ENCODE peak calls at places on chromosomes 2 and 18, in four cellular contexts. I, L, U and V are unnamed samples.

GRCh38 chr2:85598594-85599340 is 3.2 kb downstream of the RNF181 start:
- DNase-seq in I (no peak), U (no peak), L (no peak), V (no peak)

GRCh38 chr2:46471-47345 is at the start of gene FAM110C:
- DNase-seq in U (peak; percentile 78), I (peak; percentile 93), L (peak; percentile 49), V (peak; percentile 48)

GRCh38 chr2:134410831-134411231 is 157.0 kb downstream of the MGAT5 start:
- DNase-seq in I (peak; percentile 18), U (no peak), L (no peak), V (no peak)

GRCh38 chr2:143284087-143284675 is 155.0 kb downstream of the ARHGAP15 start:
- DNase-seq in L (no peak), U (peak; percentile 32), I (no peak), V (no peak)

GRCh38 chr2:189252991-189253680 is 73.6 kb upstream of the COL5A2 start:
- DNase-seq in I (peak; percentile 12), L (no peak), U (no peak), V (no peak)

GRCh38 chr2:12261993-12262680 is 454.6 kb upstream of the TRIB2 start:
- DNase-seq in L (no peak), I (no peak), U (no peak), V (no peak)

GRCh38 chr2:195899226-195899625 is 169.4 kb downstream of the DNAH7 start:
- DNase-seq in U (no peak), L (no peak), I (no peak), V (no peak)

GRCh38 chr18:37322497-37323035 is 243.0 kb downstream of the CELF4 start:
- DNase-seq in U (no peak), I (peak; percentile 17), L (no peak), V (no peak)

GRCh38 chr2:109285244-109285651 is 156.2 kb downstream of the SH3RF3 start:
- DNase-seq in U (no peak), I (no peak), L (no peak), V (no peak)

GRCh38 chr2:241213036-241213435 is 24.6 kb downstream of the ANO7 start:
- DNase-seq in I (no peak), U (no peak), L (no peak), V (no peak)

GRCh38 chr2:39024833-39025232 is 96.0 kb downstream of the SOS1 start:
- DNase-seq in I (no peak), U (no peak), L (no peak), V (no peak)

GRCh38 chr18:26464128-26465011 is 84.0 kb downstream of the KCTD1 start:
- DNase-seq in L (no peak), I (no peak), U (no peak), V (no peak)

GRCh38 chr2:73832905-73833304 is 4.1 kb downstream of the STAMBP start:
- DNase-seq in L (no peak), I (no peak), U (no peak), V (no peak)

GRCh38 chr2:191927991-191928390 is 81.1 kb upstream of the CAVIN2 start:
- DNase-seq in L (no peak), I (no peak), U (no peak), V (no peak)

GRCh38 chr2:147311058-147311429 is 533.8 kb upstream of the ACVR2A start:
- DNase-seq in U (no peak), I (peak; percentile 57), L (no peak), V (no peak)

GRCh38 chr18:76121049-76121448 is 374.0 kb downstream of the ZNF516 start:
- DNase-seq in I (no peak), L (no peak), U (no peak), V (no peak)

GRCh38 chr18:74376523-74376922 is 60.9 kb downstream of the C18orf63 start:
- DNase-seq in L (no peak), U (no peak), I (no peak), V (no peak)

GRCh38 chr2:1371066-1371465 is 42.2 kb upstream of the TPO start:
- DNase-seq in I (no peak), L (no peak), U (no peak), V (no peak)

GRCh38 chr2:71535526-71535925 is 82.2 kb downstream of the DYSF start:
- DNase-seq in L (no peak), I (no peak), U (no peak), V (no peak)

GRCh38 chr2:58539973-58540372 is 298.8 kb upstream of the FANCL start:
- DNase-seq in I (no peak), L (no peak), U (no peak), V (no peak)

GRCh38 chr18:60794802-60795201 is 422.2 kb upstream of the MC4R start:
- DNase-seq in U (no peak), L (no peak), I (no peak), V (no peak)

GRCh38 chr2:70443726-70444125 is 109.9 kb downstream of the TGFA start:
- DNase-seq in I (no peak), U (no peak), L (no peak), V (no peak)

GRCh38 chr2:143128681-143129580 is at the start of gene ARHGAP15:
- DNase-seq in U (peak; percentile 34), L (peak; percentile 80), I (peak; percentile 39), V (no peak)

GRCh38 chr2:174682578-174683391 is 81.5 kb downstream of the CHRNA1 start:
- DNase-seq in L (peak; percentile 67), I (peak; percentile 75), U (peak; percentile 54), V (peak; percentile 41)

GRCh38 chr2:219919506-219919905 is 292.1 kb downstream of the SLC4A3 start:
- DNase-seq in I (no peak), U (no peak), L (no peak), V (no peak)

GRCh38 chr2:106193977-106194778 is at the start of gene UXS1:
- DNase-seq in L (peak; percentile 98), U (peak; percentile 98), I (peak; percentile 99), V (peak; percentile 98)

GRCh38 chr18:79572848-79573451 is 106.7 kb upstream of the CTDP1 start:
- DNase-seq in I (no peak), L (no peak), U (no peak), V (no peak)

GRCh38 chr2:20491739-20492531 is 45.1 kb downstream of the RHOB start:
- DNase-seq in L (no peak), U (no peak), I (no peak), V (no peak)

GRCh38 chr2:14944562-14945346 is 312.2 kb downstream of the LRATD1 start:
- DNase-seq in U (no peak), I (no peak), L (no peak), V (no peak)

GRCh38 chr2:213934560-213934959 is 476.3 kb upstream of the VWC2L start:
- DNase-seq in I (no peak), U (no peak), L (no peak), V (no peak)

GRCh38 chr18:8745355-8746014 is 40.1 kb downstream of the MTCL1 start:
- DNase-seq in U (no peak), L (no peak), I (no peak), V (no peak)

GRCh38 chr2:141195087-141195486 is 935.7 kb downstream of the LRP1B start:
- DNase-seq in L (no peak), U (no peak), I (no peak), V (no peak)

GRCh38 chr2:78861546-78861945 is 164.0 kb upstream of the REG3G start:
- DNase-seq in L (no peak), I (no peak), U (no peak), V (no peak)
- TF ChIP-seq CTCF in L (no peak), I (peak; percentile 42), U (no peak), V (peak; percentile 45)

DNA sequence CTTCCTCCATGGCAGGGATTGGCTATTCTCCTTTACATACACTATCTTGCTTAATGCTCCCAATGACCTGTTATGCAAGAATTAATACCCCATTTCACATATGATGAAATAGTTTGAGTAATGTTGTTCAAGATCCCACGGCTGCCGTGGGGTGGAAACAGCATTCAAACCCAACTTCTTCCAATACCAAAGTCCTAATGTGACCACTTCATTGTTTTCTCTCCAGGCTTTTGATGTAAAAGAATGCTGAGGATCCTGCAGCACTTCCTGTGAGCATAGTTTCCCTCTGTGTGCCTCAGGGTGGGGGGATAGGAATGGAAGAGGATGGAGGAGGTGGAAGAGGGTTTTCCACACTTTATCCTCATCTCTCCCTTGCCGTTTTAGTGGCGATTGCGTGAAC is 199.4 kb downstream of the IRS1 start:
- DNase-seq in U (no peak), I (no peak), L (no peak), V (no peak)
- TF ChIP-seq CTCF in U (no peak), I (no peak), L (no peak), V (no peak)

DNA sequence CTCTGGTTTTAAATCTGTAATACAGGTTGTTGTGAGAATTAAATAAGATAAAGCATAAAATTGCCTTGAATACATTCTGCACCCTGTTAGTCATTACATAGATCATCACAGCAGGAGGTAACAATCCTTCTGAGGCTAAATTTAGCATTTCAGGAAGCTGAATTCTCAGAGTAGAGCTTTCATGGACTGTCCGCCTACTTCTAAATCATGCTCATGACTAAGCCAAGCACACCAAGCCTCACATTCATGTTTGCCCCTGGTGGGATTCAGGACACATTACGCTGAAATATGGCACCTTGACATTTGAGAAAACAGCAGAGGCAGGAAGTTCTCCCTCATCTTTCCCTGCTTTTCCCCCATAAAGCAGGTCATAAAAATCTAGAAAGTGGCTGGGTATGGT is 16.6 kb upstream of the PIK3C3 start:
- DNase-seq in U (no peak), L (no peak), I (no peak), V (no peak)
- TF ChIP-seq CTCF in U (no peak), L (no peak), I (no peak), V (no peak)

GRCh38 chr2:113192459-113193100 is 18.8 kb downstream of the PSD4 start:
- DNase-seq in U (no peak), I (no peak), L (no peak), V (no peak)
- TF ChIP-seq CTCF in U (no peak), I (no peak), L (no peak), V (no peak)

GRCh38 chr2:99028558-99028957 is 92.5 kb upstream of the CRACDL start:
- DNase-seq in I (no peak), U (no peak), L (no peak), V (no peak)
- TF ChIP-seq CTCF in I (no peak), U (no peak), L (no peak), V (no peak)